ENCODE peak calls at places on chromosome 21, in four cellular contexts. M is heart right ventricle, H is neural progenitor cell, I is coronary artery. J is an unnamed sample.

GRCh38 chr21:26961704-26962103 is 5.2 kb downstream of the ADAMTS5 start:
- DNase-seq in M (no peak), H (peak; percentile 32), I (no peak), J (no peak)

GRCh38 chr21:14382486-14382834 is 486 bp downstream of the HSPA13 start:
- DNase-seq in M (no peak), H (no peak), I (no peak), J (no peak)

GRCh38 chr21:21415741-21416140 is 417.5 kb downstream of the NCAM2 start:
- DNase-seq in M (no peak), H (no peak), I (no peak), J (no peak)

GRCh38 chr21:33075596-33076195 is 5.8 kb downstream of the OLIG1 start:
- DNase-seq in M (no peak), H (peak; percentile 17), I (no peak), J (no peak)

GRCh38 chr21:46307625-46308024 is 16.0 kb downstream of the C21orf58 start:
- DNase-seq in M (no peak), H (no peak), I (no peak), J (no peak)

GRCh38 chr21:43266534-43266933 is 97.7 kb downstream of the CRYAA start:
- DNase-seq in M (no peak), H (no peak), I (no peak), J (no peak)

GRCh38 chr21:15730484-15731242 is 881 bp downstream of the USP25 start:
- DNase-seq in M (no peak), H (no peak), I (no peak), J (no peak)

GRCh38 chr21:44497641-44498243 is 42.3 kb downstream of the KRTAP10-1 start:
- DNase-seq in M (no peak), H (no peak), I (no peak), J (peak; percentile 34)

GRCh38 chr21:44380876-44381275 is 27.5 kb downstream of the TRPM2 start:
- DNase-seq in M (no peak), H (no peak), I (peak; percentile 33), J (peak; percentile 39)

GRCh38 chr21:39022901-39023693 is 160.2 kb downstream of the PSMG1 start:
- DNase-seq in M (peak; percentile 80), H (no peak), I (no peak), J (peak; percentile 88)
- TF ChIP-seq CTCF in M (no peak), H (peak; percentile 43), I (no peak), J (no peak)

GRCh38 chr21:29092102-29092959 is 18.9 kb upstream of the CCT8 start:
- DNase-seq in M (no peak), H (no peak), I (no peak), J (no peak)
- TF ChIP-seq CTCF in M (no peak), H (no peak), I (no peak), J (no peak)

DNA sequence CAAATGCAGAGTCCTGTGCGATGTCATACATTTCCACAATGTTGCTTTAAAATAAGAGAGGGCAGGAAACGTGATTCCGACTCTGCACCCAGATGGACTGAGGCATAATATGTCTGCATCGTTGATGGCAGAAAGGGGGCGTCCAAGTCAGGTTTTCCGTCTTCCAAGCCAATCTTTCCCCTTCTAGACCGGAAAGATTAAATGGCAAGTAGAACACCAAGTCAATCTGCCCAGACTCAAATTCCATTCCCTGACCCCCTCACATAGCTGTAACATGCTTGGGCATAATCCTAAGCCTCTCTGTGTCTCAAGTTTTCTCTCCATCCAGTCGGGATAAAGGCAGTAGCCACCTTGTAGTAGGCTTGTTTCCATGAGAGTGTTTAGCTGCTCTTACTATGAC is 14.4 kb downstream of the PCP4 start:
- DNase-seq in M (no peak), H (peak; percentile 15), I (no peak), J (no peak)
- TF ChIP-seq CTCF in M (no peak), H (peak; percentile 44), I (no peak), J (no peak)

GRCh38 chr21:25881524-25882376 is 147.0 kb downstream of the GABPA start:
- DNase-seq in M (peak; percentile 63), H (peak; percentile 57), I (no peak), J (peak; percentile 59)
- TF ChIP-seq CTCF in M (peak; percentile 92), H (peak; percentile 91), I (peak; percentile 71), J (peak; percentile 91)